ENCODE peak calls at places on chromosome 10, in nine cellular contexts. One of them, this sample, is unnamed.

GRCh38 chr10:130579913-130580312 is 443.7 kb downstream of the GLRX3 start:
- DNase-seq in T follicular helper cell: no peak
- DNase-seq in stimulated activated CD4-positive, alpha-beta T cell treated with anti-CD3 and anti-CD28 coated beads, Interleukin-12 subunit alpha, Interleukin-12 subunit beta, amount 100 ng/mL, for 48 hours: no peak
- DNase-seq in iris pigment epithelial cell: no peak
- DNase-seq in activated T-cell treated with anti-CD3 and anti-CD28 coated beads, Interleukin-2, amount 50 U/mL, for 72 hours: no peak
- DNase-seq in C1 segment of cervical spinal cord: no peak
- DNase-seq in left cardiac atrium: no peak
- DNase-seq in activated T-helper 1 cell treated with anti-CD3 and anti-CD28 coated beads, Interleukin-2, amount 50 U/mL, for 16 hours: no peak
- DNase-seq in SW 1271: no peak
- DNase-seq in this sample: no peak

GRCh38 chr10:3433131-3433530 is 260.5 kb upstream of the PITRM1 start:
- DNase-seq in T follicular helper cell: no peak
- DNase-seq in stimulated activated CD4-positive, alpha-beta T cell treated with anti-CD3 and anti-CD28 coated beads, Interleukin-12 subunit alpha, Interleukin-12 subunit beta, amount 100 ng/mL, for 48 hours: no peak
- DNase-seq in iris pigment epithelial cell: no peak
- DNase-seq in activated T-cell treated with anti-CD3 and anti-CD28 coated beads, Interleukin-2, amount 50 U/mL, for 72 hours: no peak
- DNase-seq in C1 segment of cervical spinal cord: no peak
- DNase-seq in left cardiac atrium: no peak
- DNase-seq in activated T-helper 1 cell treated with anti-CD3 and anti-CD28 coated beads, Interleukin-2, amount 50 U/mL, for 16 hours: no peak
- DNase-seq in SW 1271: no peak
- DNase-seq in this sample: no peak

GRCh38 chr10:106825996-106826395 is 338.5 kb downstream of the SORCS1 start:
- DNase-seq in T follicular helper cell: no peak
- DNase-seq in stimulated activated CD4-positive, alpha-beta T cell treated with anti-CD3 and anti-CD28 coated beads, Interleukin-12 subunit alpha, Interleukin-12 subunit beta, amount 100 ng/mL, for 48 hours: no peak
- DNase-seq in iris pigment epithelial cell: no peak
- DNase-seq in activated T-cell treated with anti-CD3 and anti-CD28 coated beads, Interleukin-2, amount 50 U/mL, for 72 hours: no peak
- DNase-seq in C1 segment of cervical spinal cord: no peak
- DNase-seq in left cardiac atrium: no peak
- DNase-seq in activated T-helper 1 cell treated with anti-CD3 and anti-CD28 coated beads, Interleukin-2, amount 50 U/mL, for 16 hours: no peak
- DNase-seq in SW 1271: no peak
- DNase-seq in this sample: no peak

GRCh38 chr10:4266387-4267083 is 481.5 kb upstream of the KLF6 start:
- DNase-seq in T follicular helper cell: no peak
- DNase-seq in stimulated activated CD4-positive, alpha-beta T cell treated with anti-CD3 and anti-CD28 coated beads, Interleukin-12 subunit alpha, Interleukin-12 subunit beta, amount 100 ng/mL, for 48 hours: no peak
- DNase-seq in iris pigment epithelial cell: peak
- DNase-seq in activated T-cell treated with anti-CD3 and anti-CD28 coated beads, Interleukin-2, amount 50 U/mL, for 72 hours: no peak
- DNase-seq in C1 segment of cervical spinal cord: no peak
- DNase-seq in left cardiac atrium: no peak
- DNase-seq in activated T-helper 1 cell treated with anti-CD3 and anti-CD28 coated beads, Interleukin-2, amount 50 U/mL, for 16 hours: no peak
- DNase-seq in SW 1271: no peak
- DNase-seq in this sample: no peak

GRCh38 chr10:182441-183201 is 47.4 kb downstream of the ZMYND11 start:
- DNase-seq in T follicular helper cell: no peak
- DNase-seq in stimulated activated CD4-positive, alpha-beta T cell treated with anti-CD3 and anti-CD28 coated beads, Interleukin-12 subunit alpha, Interleukin-12 subunit beta, amount 100 ng/mL, for 48 hours: no peak
- DNase-seq in iris pigment epithelial cell: peak
- DNase-seq in activated T-cell treated with anti-CD3 and anti-CD28 coated beads, Interleukin-2, amount 50 U/mL, for 72 hours: peak
- DNase-seq in C1 segment of cervical spinal cord: no peak
- DNase-seq in left cardiac atrium: no peak
- DNase-seq in activated T-helper 1 cell treated with anti-CD3 and anti-CD28 coated beads, Interleukin-2, amount 50 U/mL, for 16 hours: no peak
- DNase-seq in SW 1271: no peak
- DNase-seq in this sample: no peak

GRCh38 chr10:119051775-119052174 is 22.3 kb downstream of the NANOS1 start:
- DNase-seq in T follicular helper cell: no peak
- DNase-seq in stimulated activated CD4-positive, alpha-beta T cell treated with anti-CD3 and anti-CD28 coated beads, Interleukin-12 subunit alpha, Interleukin-12 subunit beta, amount 100 ng/mL, for 48 hours: no peak
- DNase-seq in iris pigment epithelial cell: no peak
- DNase-seq in activated T-cell treated with anti-CD3 and anti-CD28 coated beads, Interleukin-2, amount 50 U/mL, for 72 hours: no peak
- DNase-seq in C1 segment of cervical spinal cord: no peak
- DNase-seq in left cardiac atrium: no peak
- DNase-seq in activated T-helper 1 cell treated with anti-CD3 and anti-CD28 coated beads, Interleukin-2, amount 50 U/mL, for 16 hours: no peak
- DNase-seq in SW 1271: no peak
- DNase-seq in this sample: no peak

GRCh38 chr10:72414642-72415041 is 59.9 kb upstream of the DNAJB12 start:
- DNase-seq in T follicular helper cell: no peak
- DNase-seq in stimulated activated CD4-positive, alpha-beta T cell treated with anti-CD3 and anti-CD28 coated beads, Interleukin-12 subunit alpha, Interleukin-12 subunit beta, amount 100 ng/mL, for 48 hours: no peak
- DNase-seq in iris pigment epithelial cell: no peak
- DNase-seq in activated T-cell treated with anti-CD3 and anti-CD28 coated beads, Interleukin-2, amount 50 U/mL, for 72 hours: no peak
- DNase-seq in C1 segment of cervical spinal cord: no peak
- DNase-seq in left cardiac atrium: no peak
- DNase-seq in activated T-helper 1 cell treated with anti-CD3 and anti-CD28 coated beads, Interleukin-2, amount 50 U/mL, for 16 hours: no peak
- DNase-seq in SW 1271: no peak
- DNase-seq in this sample: no peak

GRCh38 chr10:117004627-117005453 is at the start of gene SHTN1:
- DNase-seq in T follicular helper cell: peak
- DNase-seq in stimulated activated CD4-positive, alpha-beta T cell treated with anti-CD3 and anti-CD28 coated beads, Interleukin-12 subunit alpha, Interleukin-12 subunit beta, amount 100 ng/mL, for 48 hours: peak
- DNase-seq in iris pigment epithelial cell: peak
- DNase-seq in activated T-cell treated with anti-CD3 and anti-CD28 coated beads, Interleukin-2, amount 50 U/mL, for 72 hours: peak
- DNase-seq in C1 segment of cervical spinal cord: peak
- DNase-seq in left cardiac atrium: peak
- DNase-seq in activated T-helper 1 cell treated with anti-CD3 and anti-CD28 coated beads, Interleukin-2, amount 50 U/mL, for 16 hours: no peak
- DNase-seq in SW 1271: peak
- DNase-seq in this sample: peak

GRCh38 chr10:29543715-29544114 is 91.1 kb downstream of the SVIL start:
- DNase-seq in T follicular helper cell: no peak
- DNase-seq in stimulated activated CD4-positive, alpha-beta T cell treated with anti-CD3 and anti-CD28 coated beads, Interleukin-12 subunit alpha, Interleukin-12 subunit beta, amount 100 ng/mL, for 48 hours: no peak
- DNase-seq in iris pigment epithelial cell: no peak
- DNase-seq in activated T-cell treated with anti-CD3 and anti-CD28 coated beads, Interleukin-2, amount 50 U/mL, for 72 hours: no peak
- DNase-seq in C1 segment of cervical spinal cord: no peak
- DNase-seq in left cardiac atrium: no peak
- DNase-seq in activated T-helper 1 cell treated with anti-CD3 and anti-CD28 coated beads, Interleukin-2, amount 50 U/mL, for 16 hours: no peak
- DNase-seq in SW 1271: no peak
- DNase-seq in this sample: no peak

GRCh38 chr10:132519382-132520146 is 18.0 kb upstream of the INPP5A start:
- DNase-seq in T follicular helper cell: no peak
- DNase-seq in stimulated activated CD4-positive, alpha-beta T cell treated with anti-CD3 and anti-CD28 coated beads, Interleukin-12 subunit alpha, Interleukin-12 subunit beta, amount 100 ng/mL, for 48 hours: no peak
- DNase-seq in iris pigment epithelial cell: no peak
- DNase-seq in activated T-cell treated with anti-CD3 and anti-CD28 coated beads, Interleukin-2, amount 50 U/mL, for 72 hours: no peak
- DNase-seq in C1 segment of cervical spinal cord: no peak
- DNase-seq in left cardiac atrium: peak
- DNase-seq in activated T-helper 1 cell treated with anti-CD3 and anti-CD28 coated beads, Interleukin-2, amount 50 U/mL, for 16 hours: no peak
- DNase-seq in SW 1271: no peak
- DNase-seq in this sample: no peak